ENCODE peak calls at places on chromosome 4, in four cellular contexts. L, M, O and W are unnamed samples.

GRCh38 chr4:82136161-82136801 is 237.5 kb downstream of the HNRNPD start:
- DNase-seq in L (no peak), M (no peak), O (no peak), W (no peak)

GRCh38 chr4:151165205-151166000 is 66.0 kb downstream of the RPS3A start:
- DNase-seq in L (no peak), M (no peak), O (no peak), W (no peak)

GRCh38 chr4:156971168-156971601 is 414 bp downstream of the PDGFC start:
- DNase-seq in L (no peak), M (no peak), O (peak), W (no peak)

GRCh38 chr4:82561745-82562552 is at the start of gene TMEM150C:
- DNase-seq in L (no peak), M (no peak), O (peak), W (no peak)

GRCh38 chr4:152862608-152863007 is 73.5 kb upstream of the FHDC1 start:
- DNase-seq in L (no peak), M (no peak), O (no peak), W (no peak)

GRCh38 chr4:100657187-100657586 is 139.4 kb upstream of the EMCN start:
- DNase-seq in L (no peak), M (no peak), O (no peak), W (no peak)

GRCh38 chr4:56671860-56672259 is 9.2 kb downstream of the HOPX start:
- DNase-seq in L (no peak), M (no peak), O (no peak), W (no peak)

GRCh38 chr4:97548943-97549583 is 594.2 kb downstream of the STPG2 start:
- DNase-seq in L (no peak), M (no peak), O (no peak), W (no peak)

GRCh38 chr4:168291242-168291641 is 27.3 kb downstream of the DDX60 start:
- DNase-seq in L (no peak), M (no peak), O (no peak), W (no peak)

GRCh38 chr4:89026542-89026941 is 30.4 kb downstream of the FAM13A start:
- DNase-seq in L (no peak), M (no peak), O (no peak), W (no peak)

GRCh38 chr4:123667496-123667895 is 270.9 kb downstream of the SPRY1 start:
- DNase-seq in L (no peak), M (no peak), O (no peak), W (no peak)

GRCh38 chr4:134078230-134078914 is 123.2 kb downstream of the PABPC4L start:
- DNase-seq in L (no peak), M (no peak), O (no peak), W (no peak)

GRCh38 chr4:151692821-151693504 is 67.8 kb downstream of the GATB start:
- DNase-seq in L (no peak), M (no peak), O (no peak), W (no peak)

GRCh38 chr4:24889991-24890390 is 22.9 kb downstream of the CCDC149 start:
- DNase-seq in L (no peak), M (no peak), O (no peak), W (peak)

GRCh38 chr4:52915131-52915645 is 53.1 kb downstream of the RASL11B start:
- DNase-seq in L (no peak), M (no peak), O (no peak), W (no peak)

GRCh38 chr4:26570596-26570995 is 13.3 kb upstream of the TBC1D19 start:
- DNase-seq in L (no peak), M (no peak), O (no peak), W (no peak)

GRCh38 chr4:84269531-84269930 is 229.6 kb downstream of the NKX6-1 start:
- DNase-seq in L (no peak), M (no peak), O (no peak), W (no peak)

GRCh38 chr4:147994076-147994475 is 262.2 kb downstream of the ARHGAP10 start:
- DNase-seq in L (no peak), M (no peak), O (no peak), W (no peak)

GRCh38 chr4:108054025-108054424 is 64.3 kb downstream of the HADH start:
- DNase-seq in L (no peak), M (no peak), O (no peak), W (no peak)

GRCh38 chr4:80461412-80461811 is 125.9 kb downstream of the CFAP299 start:
- DNase-seq in L (no peak), M (no peak), O (no peak), W (no peak)

GRCh38 chr4:62135565-62136156 is 935.5 kb downstream of the ADGRL3 start:
- DNase-seq in L (no peak), M (no peak), O (no peak), W (no peak)

GRCh38 chr4:8047837-8048678 is 108.4 kb upstream of the AFAP1 start:
- DNase-seq in L (no peak), M (no peak), O (no peak), W (no peak)

GRCh38 chr4:44927361-44928061 is 201.2 kb upstream of the GNPDA2 start:
- DNase-seq in L (peak), M (peak), O (peak), W (no peak)

GRCh38 chr4:147916351-147916750 is 184.5 kb downstream of the ARHGAP10 start:
- DNase-seq in L (no peak), M (no peak), O (no peak), W (no peak)

GRCh38 chr4:47221721-47222120 is 190.4 kb downstream of the GABRB1 start:
- DNase-seq in L (no peak), M (no peak), O (no peak), W (no peak)

GRCh38 chr4:136863756-136864155 is 668.5 kb downstream of the PCDH18 start:
- DNase-seq in L (no peak), M (no peak), O (no peak), W (no peak)

GRCh38 chr4:23903859-23904438 is 14.1 kb upstream of the PPARGC1A start:
- DNase-seq in L (no peak), M (no peak), O (no peak), W (no peak)

GRCh38 chr4:37522996-37523395 is 163.2 kb downstream of the RELL1 start:
- DNase-seq in L (no peak), M (no peak), O (no peak), W (no peak)

GRCh38 chr4:149173241-149174013 is 642.2 kb downstream of the IQCM start:
- DNase-seq in L (no peak), M (no peak), O (no peak), W (no peak)

GRCh38 chr4:140533951-140534480 is 10.0 kb downstream of the ELMOD2 start:
- DNase-seq in L (no peak), M (no peak), O (no peak), W (no peak)
- TF ChIP-seq TARDBP in L (no peak), M (no peak), O (no peak), W (no peak)

DNA sequence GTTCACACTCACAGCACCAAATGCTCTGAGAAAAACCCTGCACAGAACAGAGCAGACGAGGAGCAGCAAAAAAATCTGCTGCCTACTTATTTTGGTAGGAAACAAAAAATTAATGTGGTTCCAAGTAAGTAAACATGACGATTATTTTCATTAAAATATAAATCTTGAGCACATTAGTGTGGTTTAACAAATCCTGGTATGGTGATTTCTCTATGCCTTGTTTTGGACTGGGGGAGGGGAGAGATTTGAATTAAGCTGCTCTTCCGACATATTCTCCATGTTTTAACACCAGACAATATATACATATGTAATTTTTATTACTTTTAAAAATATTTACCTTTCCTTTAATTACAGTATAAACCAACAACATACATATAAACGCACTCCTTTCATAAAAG is 1.8 kb downstream of the CAMK2D start:
- DNase-seq in L (no peak), M (no peak), O (no peak), W (no peak)
- TF ChIP-seq TARDBP in L (no peak), M (no peak), O (no peak), W (no peak)

GRCh38 chr4:88006956-88007303 is 505 bp upstream of the PKD2 start:
- DNase-seq in L (no peak), M (no peak), O (no peak), W (no peak)

GRCh38 chr4:88007304-88008132 is at the start of gene PKD2:
- DNase-seq in L (no peak), M (peak), O (peak), W (no peak)

GRCh38 chr4:88008624-88009235 is 1.3 kb downstream of the PKD2 start:
- DNase-seq in L (no peak), M (no peak), O (no peak), W (no peak)

GRCh38 chr4:88009871-88010270 is 2.4 kb downstream of the PKD2 start:
- DNase-seq in L (no peak), M (no peak), O (no peak), W (no peak)

GRCh38 chr4:88008133-88008621 is 742 bp downstream of the PKD2 start:
- DNase-seq in L (peak), M (peak), O (peak), W (no peak)
- TF ChIP-seq TARDBP in L (no peak), M (no peak), O (no peak), W (no peak)

DNA sequence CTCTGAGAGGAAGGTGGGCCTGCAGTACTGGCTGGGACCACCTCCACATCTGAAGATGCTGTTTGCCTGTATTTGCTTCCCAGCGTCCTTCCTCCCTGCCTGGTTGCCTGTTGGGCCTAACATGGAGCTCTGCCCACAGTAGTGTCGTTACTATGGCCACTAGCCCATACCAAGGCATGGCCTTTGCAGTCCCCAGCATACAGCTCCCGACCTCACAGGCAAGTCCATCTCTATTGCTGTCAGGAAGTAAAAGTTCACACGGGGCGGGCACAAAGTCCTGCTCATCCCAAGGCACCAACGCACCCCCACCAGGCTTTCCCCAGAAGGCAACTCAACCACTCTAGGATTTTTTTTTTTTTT is 71.6 kb downstream of the MAML3 start:
- DNase-seq in L (no peak), M (no peak), O (no peak), W (no peak)
- TF ChIP-seq TARDBP in L (no peak), M (no peak), O (no peak), W (no peak)

DNA sequence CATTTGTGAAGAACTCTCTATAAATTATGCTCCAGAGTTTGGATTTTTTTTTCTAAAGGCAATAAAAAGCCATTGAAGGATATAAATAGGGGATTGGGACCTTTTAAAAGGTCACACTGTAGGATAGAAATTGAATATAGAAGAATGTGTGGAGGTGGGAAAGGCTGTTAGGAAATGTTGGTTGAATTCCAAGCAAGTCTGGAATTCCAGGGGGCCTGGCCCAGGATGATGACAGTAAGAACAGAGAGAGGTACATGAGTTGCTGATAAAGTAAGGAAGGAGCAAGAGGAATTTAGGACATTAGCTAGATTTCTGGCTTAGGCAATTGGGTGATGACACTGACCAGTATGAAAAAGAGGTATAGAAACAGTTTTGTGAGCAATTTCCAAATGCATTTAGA is 95.4 kb upstream of the USP38 start:
- DNase-seq in L (no peak), M (no peak), O (no peak), W (no peak)
- TF ChIP-seq TARDBP in L (no peak), M (no peak), O (no peak), W (no peak)

DNA sequence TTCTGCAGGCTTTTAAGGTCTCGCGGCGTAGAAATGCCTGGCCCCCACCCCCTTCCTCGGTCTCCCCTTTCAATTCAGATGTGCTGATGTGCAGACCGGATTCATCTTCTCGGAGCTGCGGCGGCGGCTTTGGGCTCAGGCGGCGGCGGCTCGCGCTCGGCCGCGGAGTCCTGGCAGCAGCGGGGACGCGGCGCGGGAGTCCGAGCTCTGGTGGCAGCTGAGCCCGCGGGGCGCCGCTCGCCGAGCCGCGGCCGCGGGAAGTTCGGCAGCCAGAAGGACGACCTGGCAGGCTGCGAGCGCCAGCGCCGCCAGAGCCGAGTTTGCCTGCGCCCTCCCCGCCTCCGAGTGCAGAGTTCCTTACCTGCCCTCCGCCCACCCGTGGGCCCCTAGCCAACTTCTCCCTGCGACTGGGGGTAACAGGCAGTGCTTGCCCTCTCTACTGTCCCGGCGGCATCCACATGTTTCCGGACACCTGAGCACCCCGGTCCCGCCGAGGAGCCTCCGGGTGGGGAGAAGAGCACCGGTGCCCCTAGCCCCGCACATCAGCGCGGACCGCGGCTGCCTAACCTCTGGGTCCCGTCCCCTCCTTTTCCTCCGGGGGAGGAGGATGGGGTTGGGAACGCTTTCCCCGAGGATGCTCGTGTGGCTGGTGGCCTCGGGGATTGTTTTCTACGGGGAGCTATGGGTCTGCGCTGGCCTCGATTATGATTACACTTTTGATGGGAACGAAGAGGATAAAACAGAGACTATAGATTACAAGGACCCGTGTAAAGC is 448 bp downstream of the TLL1 start:
- DNase-seq in L (peak), M (no peak), O (peak), W (no peak)
- TF ChIP-seq TARDBP in L (no peak), M (no peak), O (no peak), W (no peak)

GRCh38 chr4:16089156-16089555 is 5.3 kb upstream of the PROM1 start:
- DNase-seq in L (no peak), M (no peak), O (no peak), W (no peak)

GRCh38 chr4:16092682-16093319 is 9.0 kb upstream of the PROM1 start:
- DNase-seq in L (no peak), M (no peak), O (no peak), W (no peak)

GRCh38 chr4:16085822-16086221 is 2.0 kb upstream of the PROM1 start:
- DNase-seq in L (no peak), M (no peak), O (no peak), W (no peak)

GRCh38 chr4:16090306-16090705 is 6.5 kb upstream of the PROM1 start:
- DNase-seq in L (no peak), M (no peak), O (no peak), W (no peak)
- TF ChIP-seq TARDBP in L (no peak), M (no peak), O (no peak), W (no peak)

DNA sequence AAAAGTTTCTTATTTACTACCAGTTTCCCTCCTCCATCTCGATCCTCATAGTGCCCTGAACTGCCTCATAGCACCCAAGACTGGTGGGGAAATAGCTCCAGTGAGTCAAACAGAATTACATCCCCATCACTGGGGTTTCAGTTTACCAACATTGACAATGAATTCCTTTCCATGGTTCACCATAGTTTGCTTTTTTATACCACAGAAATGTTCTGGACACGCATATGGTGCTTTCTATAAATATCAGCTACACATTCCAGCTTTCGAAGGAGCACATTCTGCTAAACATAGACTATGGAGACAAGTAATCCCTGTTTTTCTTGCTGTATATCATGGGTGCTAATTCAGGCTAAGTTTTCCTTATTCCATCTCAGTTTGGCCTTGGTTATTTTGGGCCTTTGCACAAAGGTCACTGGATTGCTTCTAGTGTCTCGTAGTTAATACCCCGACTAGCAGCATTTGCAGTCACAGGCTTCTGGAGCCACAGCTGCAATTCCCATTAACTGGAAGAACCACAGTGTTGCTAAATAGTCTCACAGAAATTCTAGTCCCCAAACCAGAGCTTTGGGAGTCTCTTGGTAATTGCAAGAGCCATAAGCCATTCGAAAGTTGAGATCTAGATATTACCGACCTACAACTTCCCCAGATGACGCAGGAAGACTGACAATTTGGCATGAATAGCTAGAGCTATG is 53.4 kb upstream of the TRPC3 start:
- DNase-seq in L (no peak), M (no peak), O (no peak), W (no peak)
- TF ChIP-seq TARDBP in L (no peak), M (no peak), O (no peak), W (no peak)

DNA sequence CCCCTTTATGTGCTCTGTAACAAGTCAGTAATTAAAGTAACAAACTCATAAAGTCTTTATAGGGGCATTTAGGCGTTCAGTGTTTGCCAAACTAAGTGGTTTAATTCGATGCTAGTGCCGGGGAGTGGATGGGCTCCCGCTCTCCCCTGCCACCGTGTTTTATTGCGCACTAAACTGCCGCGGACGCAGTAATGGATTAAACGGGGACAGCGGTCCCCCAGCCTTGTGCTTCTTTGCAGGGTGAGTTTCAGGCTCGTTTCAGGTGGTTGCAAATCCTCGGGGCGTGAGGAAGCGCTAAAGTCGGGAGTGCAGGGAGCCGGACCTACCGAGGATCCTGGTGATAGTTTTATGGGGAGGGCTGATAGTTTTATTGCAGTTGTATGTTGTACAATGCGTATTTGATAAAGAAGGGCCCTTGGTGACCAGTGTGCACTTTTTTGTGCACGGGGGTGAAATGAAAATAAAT is 1.7 kb upstream of the PHOX2B start:
- DNase-seq in L (no peak), M (no peak), O (peak), W (no peak)
- TF ChIP-seq TARDBP in L (no peak), M (no peak), O (no peak), W (no peak)

GRCh38 chr4:155540698-155541097 is 126.0 kb upstream of the GUCY1A1 start:
- DNase-seq in L (no peak), M (no peak), O (no peak), W (no peak)

GRCh38 chr4:155543126-155543765 is 123.4 kb upstream of the GUCY1A1 start:
- DNase-seq in L (no peak), M (no peak), O (no peak), W (no peak)

GRCh38 chr4:155541716-155542115 is 124.9 kb upstream of the GUCY1A1 start:
- DNase-seq in L (no peak), M (no peak), O (no peak), W (no peak)

GRCh38 chr4:155542415-155542814 is 124.2 kb upstream of the GUCY1A1 start:
- DNase-seq in L (no peak), M (no peak), O (no peak), W (no peak)

GRCh38 chr4:155539746-155540145 is 126.9 kb upstream of the GUCY1A1 start:
- DNase-seq in L (no peak), M (no peak), O (no peak), W (no peak)
- TF ChIP-seq TARDBP in L (no peak), M (no peak), O (no peak), W (no peak)